ENCODE peak calls at places on chromosome 21, in six cellular contexts. One of them, this sample, is unnamed.

GRCh38 chr21:42439284-42440186 is 35.8 kb downstream of the UBASH3A start:
- DNase-seq in suprapubic skin: no peak
- DNase-seq in EH: no peak
- DNase-seq in HCEC 1CT: no peak
- DNase-seq in iris pigment epithelial cell: no peak
- DNase-seq in AG09319: no peak
- DNase-seq in this sample: no peak

GRCh38 chr21:42404534-42404933 is 832 bp downstream of the UBASH3A start:
- DNase-seq in suprapubic skin: peak
- DNase-seq in EH: no peak
- DNase-seq in HCEC 1CT: no peak
- DNase-seq in iris pigment epithelial cell: no peak
- DNase-seq in AG09319: no peak
- DNase-seq in this sample: no peak

GRCh38 chr21:45853703-45854342 is 127.7 kb upstream of the COL6A1 start:
- DNase-seq in suprapubic skin: peak
- DNase-seq in EH: no peak
- DNase-seq in HCEC 1CT: no peak
- DNase-seq in iris pigment epithelial cell: no peak
- DNase-seq in AG09319: no peak
- DNase-seq in this sample: no peak

GRCh38 chr21:39079617-39080016 is 103.6 kb downstream of the PSMG1 start:
- DNase-seq in suprapubic skin: peak
- DNase-seq in EH: no peak
- DNase-seq in HCEC 1CT: no peak
- DNase-seq in iris pigment epithelial cell: peak
- DNase-seq in AG09319: no peak
- DNase-seq in this sample: no peak

GRCh38 chr21:41651396-41651795 is 115.5 kb downstream of the RIPK4 start:
- DNase-seq in suprapubic skin: peak
- DNase-seq in EH: no peak
- DNase-seq in HCEC 1CT: no peak
- DNase-seq in iris pigment epithelial cell: no peak
- DNase-seq in AG09319: no peak
- DNase-seq in this sample: no peak

GRCh38 chr21:28675265-28676041 is 317.2 kb downstream of the LTN1 start:
- DNase-seq in suprapubic skin: no peak
- DNase-seq in EH: peak
- DNase-seq in HCEC 1CT: peak
- DNase-seq in iris pigment epithelial cell: peak
- DNase-seq in AG09319: no peak
- DNase-seq in this sample: no peak

GRCh38 chr21:45630066-45630694 is 13.3 kb upstream of the PCBP3 start:
- DNase-seq in suprapubic skin: no peak
- DNase-seq in EH: no peak
- DNase-seq in HCEC 1CT: no peak
- DNase-seq in iris pigment epithelial cell: no peak
- DNase-seq in AG09319: no peak
- DNase-seq in this sample: no peak

GRCh38 chr21:42056996-42057689 is 14.0 kb upstream of the UMODL1 start:
- DNase-seq in suprapubic skin: no peak
- DNase-seq in EH: peak
- DNase-seq in HCEC 1CT: peak
- DNase-seq in iris pigment epithelial cell: peak
- DNase-seq in AG09319: peak
- DNase-seq in this sample: peak

GRCh38 chr21:42692688-42693087 is 39.3 kb downstream of the PDE9A start:
- DNase-seq in suprapubic skin: peak
- DNase-seq in EH: no peak
- DNase-seq in HCEC 1CT: no peak
- DNase-seq in iris pigment epithelial cell: no peak
- DNase-seq in AG09319: no peak
- DNase-seq in this sample: no peak

GRCh38 chr21:45417256-45417950 is 12.4 kb downstream of the COL18A1 start:
- DNase-seq in suprapubic skin: no peak
- DNase-seq in EH: no peak
- DNase-seq in HCEC 1CT: no peak
- DNase-seq in iris pigment epithelial cell: no peak
- DNase-seq in AG09319: no peak
- DNase-seq in this sample: no peak

GRCh38 chr21:29581393-29581792 is 282.7 kb downstream of the BACH1 start:
- DNase-seq in suprapubic skin: no peak
- DNase-seq in EH: no peak
- DNase-seq in HCEC 1CT: no peak
- DNase-seq in iris pigment epithelial cell: no peak
- DNase-seq in AG09319: no peak
- DNase-seq in this sample: no peak

GRCh38 chr21:41877901-41878830 is 978 bp downstream of the PRDM15 start:
- DNase-seq in suprapubic skin: no peak
- DNase-seq in EH: peak
- DNase-seq in HCEC 1CT: peak
- DNase-seq in iris pigment epithelial cell: peak
- DNase-seq in AG09319: peak
- DNase-seq in this sample: no peak

GRCh38 chr21:17270234-17270633 is 242.6 kb upstream of the CXADR start:
- DNase-seq in suprapubic skin: no peak
- DNase-seq in EH: no peak
- DNase-seq in HCEC 1CT: no peak
- DNase-seq in iris pigment epithelial cell: peak
- DNase-seq in AG09319: peak
- DNase-seq in this sample: peak

GRCh38 chr21:46124083-46124925 is 26.4 kb downstream of the COL6A2 start:
- DNase-seq in suprapubic skin: peak
- DNase-seq in EH: no peak
- DNase-seq in HCEC 1CT: no peak
- DNase-seq in iris pigment epithelial cell: no peak
- DNase-seq in AG09319: no peak
- DNase-seq in this sample: no peak

GRCh38 chr21:31870472-31870871 is 2.3 kb upstream of the HUNK start:
- DNase-seq in suprapubic skin: no peak
- DNase-seq in EH: no peak
- DNase-seq in HCEC 1CT: no peak
- DNase-seq in iris pigment epithelial cell: no peak
- DNase-seq in AG09319: no peak
- DNase-seq in this sample: no peak

GRCh38 chr21:44300262-44300959 is 558 bp downstream of the PFKL start:
- DNase-seq in suprapubic skin: peak
- DNase-seq in EH: peak
- DNase-seq in HCEC 1CT: peak
- DNase-seq in iris pigment epithelial cell: peak
- DNase-seq in AG09319: no peak
- DNase-seq in this sample: no peak

GRCh38 chr21:35063428-35064172 is 14.5 kb upstream of the RUNX1 start:
- DNase-seq in suprapubic skin: no peak
- DNase-seq in EH: no peak
- DNase-seq in HCEC 1CT: no peak
- DNase-seq in iris pigment epithelial cell: no peak
- DNase-seq in AG09319: no peak
- DNase-seq in this sample: no peak

GRCh38 chr21:15557925-15558324 is 171.9 kb upstream of the USP25 start:
- DNase-seq in suprapubic skin: no peak
- DNase-seq in EH: no peak
- DNase-seq in HCEC 1CT: no peak
- DNase-seq in iris pigment epithelial cell: no peak
- DNase-seq in AG09319: no peak
- DNase-seq in this sample: no peak

GRCh38 chr21:18812308-18812707 is 408.7 kb upstream of the TMPRSS15 start:
- DNase-seq in suprapubic skin: no peak
- DNase-seq in EH: no peak
- DNase-seq in HCEC 1CT: no peak
- DNase-seq in iris pigment epithelial cell: no peak
- DNase-seq in AG09319: no peak
- DNase-seq in this sample: no peak

GRCh38 chr21:45970674-45971486 is 10.7 kb upstream of the COL6A1 start:
- DNase-seq in suprapubic skin: peak
- DNase-seq in EH: peak
- DNase-seq in HCEC 1CT: no peak
- DNase-seq in iris pigment epithelial cell: peak
- DNase-seq in AG09319: no peak
- DNase-seq in this sample: no peak

GRCh38 chr21:36535618-36536241 is 55.8 kb upstream of the CLDN14 start:
- DNase-seq in suprapubic skin: no peak
- DNase-seq in EH: no peak
- DNase-seq in HCEC 1CT: no peak
- DNase-seq in iris pigment epithelial cell: no peak
- DNase-seq in AG09319: no peak
- DNase-seq in this sample: no peak

GRCh38 chr21:45507888-45508508 is 34.2 kb downstream of the SLC19A1 start:
- DNase-seq in suprapubic skin: peak
- DNase-seq in EH: no peak
- DNase-seq in HCEC 1CT: no peak
- DNase-seq in iris pigment epithelial cell: no peak
- DNase-seq in AG09319: no peak
- DNase-seq in this sample: no peak

GRCh38 chr21:39660191-39660590 is 47.5 kb downstream of the B3GALT5 start:
- DNase-seq in suprapubic skin: no peak
- DNase-seq in EH: peak
- DNase-seq in HCEC 1CT: no peak
- DNase-seq in iris pigment epithelial cell: peak
- DNase-seq in AG09319: no peak
- DNase-seq in this sample: no peak

GRCh38 chr21:33971492-33972013 is 55.9 kb upstream of the ATP5PO start:
- DNase-seq in suprapubic skin: no peak
- DNase-seq in EH: peak
- DNase-seq in HCEC 1CT: peak
- DNase-seq in iris pigment epithelial cell: peak
- DNase-seq in AG09319: no peak
- DNase-seq in this sample: peak

GRCh38 chr21:21688877-21689276 is 690.7 kb downstream of the NCAM2 start:
- DNase-seq in suprapubic skin: no peak
- DNase-seq in EH: peak
- DNase-seq in HCEC 1CT: no peak
- DNase-seq in iris pigment epithelial cell: peak
- DNase-seq in AG09319: no peak
- DNase-seq in this sample: no peak

GRCh38 chr21:38263493-38263892 is 6.7 kb downstream of the KCNJ15 start:
- DNase-seq in suprapubic skin: no peak
- DNase-seq in EH: no peak
- DNase-seq in HCEC 1CT: peak
- DNase-seq in iris pigment epithelial cell: peak
- DNase-seq in AG09319: peak
- DNase-seq in this sample: no peak

This sample was measured in BJ.